ENCODE peak calls at places on chromosomes 11 and 22, in five cellular contexts. O is activated naive CD8-positive, alpha-beta T cell treated with anti-CD3 and anti-CD28 coated beads, Interleukin-2, amount 50 U/mL, for 24 hours; R is CD4-positive, alpha-beta memory T cell; P is stimulated activated naive B cell treated with anti-CD40 and anti-IgM and Interleukin-4, amounts not matched to agents 10 μg/mL and 1 μg/mL and 100 μg/mL, for 72 hours; T is NCI-H748 treated with DMSO at 0.1 percent for 48 hours. E is an unnamed sample.

GRCh38 chr11:65714433-65714832 is 2.4 kb downstream of the KAT5 start:
- DNase-seq in O (no peak), R (no peak), P (no peak), T (no peak), E (no peak)

GRCh38 chr11:88414385-88414861 is 76.9 kb upstream of the CTSC start:
- DNase-seq in O (no peak), R (peak; percentile 34), P (no peak), T (no peak), E (peak; percentile 40)

GRCh38 chr11:28132541-28132940 is 24.4 kb downstream of the METTL15 start:
- DNase-seq in O (no peak), R (no peak), P (no peak), T (no peak), E (no peak)

GRCh38 chr22:32050678-32051515 is 7.8 kb downstream of the SLC5A1 start:
- DNase-seq in O (peak; percentile 66), R (peak; percentile 55), P (no peak), T (no peak), E (peak; percentile 84)

GRCh38 chr11:117273550-117274289 is 17.4 kb upstream of the BACE1-AS start:
- DNase-seq in O (no peak), R (no peak), P (no peak), T (no peak), E (no peak)

GRCh38 chr22:21768435-21768834 is 32.8 kb upstream of the YPEL1 start:
- DNase-seq in O (no peak), R (no peak), P (no peak), T (no peak), E (no peak)

GRCh38 chr11:8033312-8033715 is 46.2 kb downstream of the EIF3F start:
- DNase-seq in O (peak; percentile 58), R (peak; percentile 42), P (peak; percentile 31), T (peak; percentile 14), E (peak; percentile 2)

GRCh38 chr22:21652547-21653545 is 10.7 kb downstream of the SDF2L1 start:
- DNase-seq in O (no peak), R (no peak), P (no peak), T (no peak), E (no peak)

GRCh38 chr11:132084433-132084832 is 714.0 kb downstream of the NTM start:
- DNase-seq in O (no peak), R (no peak), P (no peak), T (no peak), E (no peak)

GRCh38 chr22:20494978-20495860 is at the start of gene KLHL22:
- DNase-seq in O (peak; percentile 41), R (peak; percentile 25), P (peak; percentile 3), T (no peak), E (no peak)

GRCh38 chr22:32803020-32803758 is 1.7 kb downstream of the TIMP3 start:
- DNase-seq in O (no peak), R (no peak), P (no peak), T (no peak), E (no peak)

GRCh38 chr22:37431811-37432707 is 4.8 kb upstream of the ELFN2 start:
- DNase-seq in O (peak; percentile 62), R (no peak), P (no peak), T (no peak), E (no peak)

GRCh38 chr22:45564349-45565030 is 61.8 kb downstream of the FBLN1 start:
- DNase-seq in O (no peak), R (no peak), P (no peak), T (no peak), E (no peak)

GRCh38 chr11:99795999-99796398 is 775.2 kb downstream of the CNTN5 start:
- DNase-seq in O (no peak), R (no peak), P (no peak), T (no peak), E (no peak)

GRCh38 chr22:25582946-25583345 is 18.5 kb downstream of the GRK3 start:
- DNase-seq in O (no peak), R (no peak), P (no peak), T (no peak), E (no peak)

GRCh38 chr22:45680932-45681700 is 9.5 kb downstream of the ATXN10 start:
- DNase-seq in O (no peak), R (no peak), P (no peak), T (no peak), E (no peak)

GRCh38 chr22:20013382-20013871 is 3.2 kb downstream of the ARVCF start:
- DNase-seq in O (peak; percentile 61), R (no peak), P (peak; percentile 21), T (peak; percentile 42), E (no peak)

GRCh38 chr11:94775576-94776327 is 7.6 kb downstream of the AMOTL1 start:
- DNase-seq in O (no peak), R (no peak), P (no peak), T (peak; percentile 59), E (peak; percentile 66)

GRCh38 chr22:26656896-26657851 is at the start of gene MIAT:
- DNase-seq in O (peak; percentile 73), R (peak; percentile 60), P (peak; percentile 29), T (peak; percentile 29), E (peak; percentile 37)

GRCh38 chr11:70538641-70539359 is 140.5 kb downstream of the CTTN start:
- DNase-seq in O (no peak), R (no peak), P (no peak), T (no peak), E (no peak)

GRCh38 chr11:13117344-13117743 is 108.2 kb downstream of the RASSF10 start:
- DNase-seq in O (no peak), R (no peak), P (no peak), T (no peak), E (no peak)

GRCh38 chr22:46993626-46994025 is 231.2 kb downstream of the TBC1D22A start:
- DNase-seq in O (no peak), R (no peak), P (no peak), T (no peak), E (no peak)

GRCh38 chr11:10304495-10305261 is at the start of gene ADM:
- DNase-seq in O (peak; percentile 50), R (peak; percentile 25), P (no peak), T (peak; percentile 79), E (peak; percentile 83)

GRCh38 chr22:45885941-45886395 is 91.0 kb downstream of the WNT7B start:
- DNase-seq in O (no peak), R (no peak), P (no peak), T (no peak), E (no peak)

GRCh38 chr11:131867457-131868257 is 497.2 kb downstream of the NTM start:
- DNase-seq in O (peak; percentile 3), R (no peak), P (peak; percentile 0), T (peak; percentile 42), E (peak; percentile 62)

GRCh38 chr11:85236211-85236610 is 390.9 kb downstream of the DLG2 start:
- DNase-seq in O (no peak), R (no peak), P (no peak), T (no peak), E (no peak)

GRCh38 chr11:26527685-26528084 is 44.4 kb downstream of the MUC15 start:
- DNase-seq in O (no peak), R (no peak), P (no peak), T (no peak), E (no peak)

GRCh38 chr11:134453441-134453840 is 41.4 kb upstream of the B3GAT1 start:
- DNase-seq in O (no peak), R (no peak), P (no peak), T (no peak), E (no peak)

GRCh38 chr11:101296896-101297295 is 167.3 kb upstream of the PGR start:
- DNase-seq in O (no peak), R (no peak), P (no peak), T (no peak), E (no peak)

E was measured in DMS153.